ENCODE peak calls at places on chromosomes 11 and 22, in six cellular contexts. R is HCT116, O is GM23338, K is spleen, X is prostate gland, V is transverse colon. B is an unnamed sample.

GRCh38 chr22:35592418-35592967 is 24.6 kb downstream of the MB start:
- DNase-seq in R (no peak), O (no peak), K (no peak), X (no peak), V (no peak), B (no peak)

GRCh38 chr11:120710354-120711187 is 199.0 kb downstream of the GRIK4 start:
- DNase-seq in R (peak; percentile 41), O (peak; percentile 77), K (peak; percentile 71), X (no peak), V (peak; percentile 58), B (peak; percentile 81)

GRCh38 chr11:95067828-95068244 is 1.1 kb downstream of the SRSF8 start:
- DNase-seq in R (no peak), O (no peak), K (peak; percentile 87), X (no peak), V (no peak), B (no peak)

GRCh38 chr11:980438-981365 is 55.0 kb downstream of the AP2A2 start:
- DNase-seq in R (no peak), O (no peak), K (no peak), X (no peak), V (no peak), B (no peak)

GRCh38 chr22:35218079-35218478 is 39.2 kb upstream of the HMGXB4 start:
- DNase-seq in R (no peak), O (no peak), K (no peak), X (no peak), V (no peak), B (no peak)

GRCh38 chr11:115180272-115180671 is 323.9 kb downstream of the CADM1 start:
- DNase-seq in R (no peak), O (no peak), K (no peak), X (no peak), V (no peak), B (no peak)

GRCh38 chr11:30504468-30504867 is 81.7 kb downstream of the MPPED2 start:
- DNase-seq in R (no peak), O (no peak), K (no peak), X (no peak), V (no peak), B (no peak)

GRCh38 chr11:4713241-4713640 is 8.7 kb downstream of the MMP26 start:
- DNase-seq in R (no peak), O (no peak), K (no peak), X (peak; percentile 50), V (no peak), B (no peak)

GRCh38 chr11:4882543-4882942 is 843 bp downstream of the OR51T1 start:
- DNase-seq in R (no peak), O (no peak), K (no peak), X (no peak), V (no peak), B (no peak)

GRCh38 chr22:45051946-45052345 is 42.1 kb upstream of the PHF21B start:
- DNase-seq in R (no peak), O (no peak), K (no peak), X (no peak), V (no peak), B (no peak)

GRCh38 chr11:76690736-76691135 is 20.2 kb upstream of the LRRC32 start:
- DNase-seq in R (no peak), O (no peak), K (no peak), X (no peak), V (no peak), B (no peak)

GRCh38 chr11:2445107-2445947 is 519 bp downstream of the KCNQ1 start:
- DNase-seq in R (no peak), O (peak; percentile 47), K (peak; percentile 89), X (no peak), V (no peak), B (peak; percentile 58)

GRCh38 chr22:33715626-33716025 is 204.7 kb downstream of the LARGE1 start:
- DNase-seq in R (no peak), O (no peak), K (no peak), X (no peak), V (no peak), B (no peak)

GRCh38 chr11:94758671-94759070 is 9.5 kb upstream of the AMOTL1 start:
- DNase-seq in R (no peak), O (no peak), K (no peak), X (no peak), V (no peak), B (no peak)

GRCh38 chr22:45832180-45832579 is 144.8 kb downstream of the WNT7B start:
- DNase-seq in R (no peak), O (peak; percentile 67), K (no peak), X (no peak), V (no peak), B (no peak)

GRCh38 chr11:78323356-78323755 is 94.3 kb downstream of the GAB2 start:
- DNase-seq in R (no peak), O (no peak), K (no peak), X (no peak), V (no peak), B (no peak)

GRCh38 chr11:69501891-69502860 is 20.7 kb downstream of the LINC01488 start:
- DNase-seq in R (no peak), O (no peak), K (peak; percentile 54), X (no peak), V (no peak), B (peak; percentile 50)

GRCh38 chr11:44174846-44175245 is 79.4 kb downstream of the EXT2 start:
- DNase-seq in R (no peak), O (no peak), K (no peak), X (no peak), V (no peak), B (no peak)

GRCh38 chr11:75083217-75083605 is 13.5 kb downstream of the OR2AT4 start:
- DNase-seq in R (no peak), O (no peak), K (no peak), X (no peak), V (no peak), B (no peak)

GRCh38 chr11:29527391-29527936 is 489.4 kb downstream of the KCNA4 start:
- DNase-seq in R (peak; percentile 15), O (peak; percentile 19), K (no peak), X (no peak), V (no peak), B (no peak)

GRCh38 chr11:73143126-73143838 is 1.2 kb upstream of the FCHSD2 start:
- DNase-seq in R (no peak), O (no peak), K (no peak), X (no peak), V (no peak), B (no peak)

GRCh38 chr11:33474866-33475265 is 217.7 kb downstream of the HIPK3 start:
- DNase-seq in R (no peak), O (no peak), K (no peak), X (no peak), V (no peak), B (no peak)

GRCh38 chr11:135022430-135022829 is 610.4 kb upstream of the B3GAT1 start:
- DNase-seq in R (no peak), O (no peak), K (no peak), X (no peak), V (no peak), B (no peak)

GRCh38 chr11:28243596-28243995 is 135.4 kb downstream of the METTL15 start:
- DNase-seq in R (no peak), O (no peak), K (no peak), X (no peak), V (no peak), B (no peak)

GRCh38 chr22:20741634-20742581 is 32.0 kb upstream of the SERPIND1 start:
- DNase-seq in R (peak; percentile 18), O (peak; percentile 77), K (no peak), X (no peak), V (peak; percentile 22), B (no peak)

GRCh38 chr11:121582296-121582695 is 129.5 kb upstream of the SORL1-AS1 start:
- DNase-seq in R (no peak), O (no peak), K (no peak), X (no peak), V (no peak), B (no peak)

GRCh38 chr11:104968365-104968855 is at the start of gene CASP4:
- DNase-seq in R (peak; percentile 18), O (no peak), K (no peak), X (peak; percentile 55), V (peak; percentile 16), B (no peak)

GRCh38 chr22:42743501-42743991 is 22.9 kb upstream of the A4GALT start:
- DNase-seq in R (no peak), O (peak; percentile 48), K (peak; percentile 84), X (peak; percentile 43), V (peak; percentile 58), B (peak; percentile 92)
- TF ChIP-seq POLR2AphosphoS5 in R (no peak), O (no peak), K (peak; percentile 77), X (peak; percentile 60), V (no peak), B (peak; percentile 92)

GRCh38 chr11:46161201-46161600 is 39.9 kb upstream of the PHF21A start:
- DNase-seq in R (no peak), O (no peak), K (no peak), X (no peak), V (no peak), B (no peak)

GRCh38 chr11:46159694-46160093 is 38.4 kb upstream of the PHF21A start:
- DNase-seq in R (no peak), O (no peak), K (no peak), X (no peak), V (peak; percentile 23), B (no peak)

GRCh38 chr11:46162700-46163099 is 41.4 kb upstream of the PHF21A start:
- DNase-seq in R (no peak), O (no peak), K (no peak), X (no peak), V (no peak), B (no peak)

GRCh38 chr11:46160100-46160499 is 38.8 kb upstream of the PHF21A start:
- DNase-seq in R (no peak), O (peak; percentile 51), K (peak; percentile 47), X (no peak), V (no peak), B (no peak)
- TF ChIP-seq CTCF in R (peak; percentile 4), O (peak; percentile 56), K (no peak), X (no peak), V (no peak), B (no peak)

GRCh38 chr11:130634186-130634585 is 185.7 kb downstream of the ADAMTS15 start:
- DNase-seq in R (no peak), O (no peak), K (no peak), X (no peak), V (no peak), B (no peak)
- H3K4me1 ChIP-seq in R (peaks cover 31% of the 10 kb centered on the region), O (no peaks in the 10 kb centered on the region), K (peaks cover 9% of the 10 kb centered on the region), X (no peaks in the 10 kb centered on the region), V (peaks cover 14% of the 10 kb centered on the region), B (no peaks in the 10 kb centered on the region)

GRCh38 chr11:57647368-57647767 is 2.3 kb downstream of the YPEL4 start:
- DNase-seq in R (no peak), O (peak; percentile 59), K (no peak), X (no peak), V (no peak), B (no peak)
- TF ChIP-seq POLR2AphosphoS5 in R (peak; percentile 28), O (no peak), K (no peak), X (no peak), V (no peak), B (no peak)